ENCODE peak calls at places on chromosomes 12 and 14, in nine cellular contexts. One of them, this sample, is unnamed.

GRCh38 chr12:109029411-109029810 is 8.5 kb upstream of the SVOP start:
- DNase-seq in A673: no peak
- DNase-seq in mammary epithelial cell: no peak
- DNase-seq in epithelial cell of esophagus: no peak
- DNase-seq in left ventricle myocardium inferior: no peak
- DNase-seq in central memory CD4-positive, alpha-beta T cell: no peak
- DNase-seq in NCI-H1092 treated with DMSO at 0.1 percent for 48 hours: no peak
- DNase-seq in GM12892: no peak
- DNase-seq in stimulated activated CD4-positive, alpha-beta T cell treated with anti-CD3 and anti-CD28 coated beads, Interleukin-12 subunit alpha, Interleukin-12 subunit beta, amount 100 ng/mL, for 4 hours: no peak
- DNase-seq in this sample: no peak

GRCh38 chr12:1594045-1594294 is 411 bp downstream of the FBXL14 start:
- DNase-seq in A673: peak
- DNase-seq in mammary epithelial cell: peak
- DNase-seq in epithelial cell of esophagus: peak
- DNase-seq in left ventricle myocardium inferior: peak
- DNase-seq in central memory CD4-positive, alpha-beta T cell: no peak
- DNase-seq in NCI-H1092 treated with DMSO at 0.1 percent for 48 hours: peak
- DNase-seq in GM12892: peak
- DNase-seq in stimulated activated CD4-positive, alpha-beta T cell treated with anti-CD3 and anti-CD28 coated beads, Interleukin-12 subunit alpha, Interleukin-12 subunit beta, amount 100 ng/mL, for 4 hours: no peak
- DNase-seq in this sample: no peak

GRCh38 chr14:51518681-51519080 is 133.0 kb upstream of the FRMD6 start:
- DNase-seq in A673: no peak
- DNase-seq in mammary epithelial cell: no peak
- DNase-seq in epithelial cell of esophagus: no peak
- DNase-seq in left ventricle myocardium inferior: no peak
- DNase-seq in central memory CD4-positive, alpha-beta T cell: no peak
- DNase-seq in NCI-H1092 treated with DMSO at 0.1 percent for 48 hours: no peak
- DNase-seq in GM12892: no peak
- DNase-seq in stimulated activated CD4-positive, alpha-beta T cell treated with anti-CD3 and anti-CD28 coated beads, Interleukin-12 subunit alpha, Interleukin-12 subunit beta, amount 100 ng/mL, for 4 hours: no peak
- DNase-seq in this sample: no peak

GRCh38 chr14:32252030-32252670 is 49.1 kb upstream of the RNU6-8 start:
- DNase-seq in A673: peak
- DNase-seq in mammary epithelial cell: peak
- DNase-seq in epithelial cell of esophagus: peak
- DNase-seq in left ventricle myocardium inferior: no peak
- DNase-seq in central memory CD4-positive, alpha-beta T cell: peak
- DNase-seq in NCI-H1092 treated with DMSO at 0.1 percent for 48 hours: peak
- DNase-seq in GM12892: peak
- DNase-seq in stimulated activated CD4-positive, alpha-beta T cell treated with anti-CD3 and anti-CD28 coated beads, Interleukin-12 subunit alpha, Interleukin-12 subunit beta, amount 100 ng/mL, for 4 hours: peak
- DNase-seq in this sample: peak

GRCh38 chr14:90445011-90445410 is 48.2 kb downstream of the CALM1 start:
- DNase-seq in A673: peak
- DNase-seq in mammary epithelial cell: no peak
- DNase-seq in epithelial cell of esophagus: peak
- DNase-seq in left ventricle myocardium inferior: no peak
- DNase-seq in central memory CD4-positive, alpha-beta T cell: no peak
- DNase-seq in NCI-H1092 treated with DMSO at 0.1 percent for 48 hours: no peak
- DNase-seq in GM12892: no peak
- DNase-seq in stimulated activated CD4-positive, alpha-beta T cell treated with anti-CD3 and anti-CD28 coated beads, Interleukin-12 subunit alpha, Interleukin-12 subunit beta, amount 100 ng/mL, for 4 hours: no peak
- DNase-seq in this sample: no peak

GRCh38 chr12:39803151-39803550 is 183.5 kb upstream of the ABCD2 start:
- DNase-seq in A673: no peak
- DNase-seq in mammary epithelial cell: no peak
- DNase-seq in epithelial cell of esophagus: no peak
- DNase-seq in left ventricle myocardium inferior: no peak
- DNase-seq in central memory CD4-positive, alpha-beta T cell: no peak
- DNase-seq in NCI-H1092 treated with DMSO at 0.1 percent for 48 hours: no peak
- DNase-seq in GM12892: no peak
- DNase-seq in stimulated activated CD4-positive, alpha-beta T cell treated with anti-CD3 and anti-CD28 coated beads, Interleukin-12 subunit alpha, Interleukin-12 subunit beta, amount 100 ng/mL, for 4 hours: no peak
- DNase-seq in this sample: no peak

GRCh38 chr12:107223816-107224215 is 130.5 kb upstream of the CRY1 start:
- DNase-seq in A673: peak
- DNase-seq in mammary epithelial cell: no peak
- DNase-seq in epithelial cell of esophagus: no peak
- DNase-seq in left ventricle myocardium inferior: no peak
- DNase-seq in central memory CD4-positive, alpha-beta T cell: no peak
- DNase-seq in NCI-H1092 treated with DMSO at 0.1 percent for 48 hours: no peak
- DNase-seq in GM12892: no peak
- DNase-seq in stimulated activated CD4-positive, alpha-beta T cell treated with anti-CD3 and anti-CD28 coated beads, Interleukin-12 subunit alpha, Interleukin-12 subunit beta, amount 100 ng/mL, for 4 hours: no peak
- DNase-seq in this sample: no peak

GRCh38 chr12:69985656-69986055 is 160.6 kb downstream of the MYRFL start:
- DNase-seq in A673: peak
- DNase-seq in mammary epithelial cell: no peak
- DNase-seq in epithelial cell of esophagus: peak
- DNase-seq in left ventricle myocardium inferior: no peak
- DNase-seq in central memory CD4-positive, alpha-beta T cell: no peak
- DNase-seq in NCI-H1092 treated with DMSO at 0.1 percent for 48 hours: no peak
- DNase-seq in GM12892: no peak
- DNase-seq in stimulated activated CD4-positive, alpha-beta T cell treated with anti-CD3 and anti-CD28 coated beads, Interleukin-12 subunit alpha, Interleukin-12 subunit beta, amount 100 ng/mL, for 4 hours: no peak
- DNase-seq in this sample: no peak

GRCh38 chr12:84128117-84128991 is 784.2 kb downstream of the SLC6A15 start:
- DNase-seq in A673: no peak
- DNase-seq in mammary epithelial cell: no peak
- DNase-seq in epithelial cell of esophagus: no peak
- DNase-seq in left ventricle myocardium inferior: no peak
- DNase-seq in central memory CD4-positive, alpha-beta T cell: no peak
- DNase-seq in NCI-H1092 treated with DMSO at 0.1 percent for 48 hours: no peak
- DNase-seq in GM12892: no peak
- DNase-seq in stimulated activated CD4-positive, alpha-beta T cell treated with anti-CD3 and anti-CD28 coated beads, Interleukin-12 subunit alpha, Interleukin-12 subunit beta, amount 100 ng/mL, for 4 hours: no peak
- DNase-seq in this sample: no peak

GRCh38 chr14:39381366-39381765 is 50.9 kb downstream of the FBXO33 start:
- DNase-seq in A673: no peak
- DNase-seq in mammary epithelial cell: no peak
- DNase-seq in epithelial cell of esophagus: no peak
- DNase-seq in left ventricle myocardium inferior: no peak
- DNase-seq in central memory CD4-positive, alpha-beta T cell: no peak
- DNase-seq in NCI-H1092 treated with DMSO at 0.1 percent for 48 hours: no peak
- DNase-seq in GM12892: no peak
- DNase-seq in stimulated activated CD4-positive, alpha-beta T cell treated with anti-CD3 and anti-CD28 coated beads, Interleukin-12 subunit alpha, Interleukin-12 subunit beta, amount 100 ng/mL, for 4 hours: no peak
- DNase-seq in this sample: no peak

GRCh38 chr14:100066984-100067383 is 1.8 kb downstream of the EVL start:
- DNase-seq in A673: no peak
- DNase-seq in mammary epithelial cell: no peak
- DNase-seq in epithelial cell of esophagus: no peak
- DNase-seq in left ventricle myocardium inferior: no peak
- DNase-seq in central memory CD4-positive, alpha-beta T cell: no peak
- DNase-seq in NCI-H1092 treated with DMSO at 0.1 percent for 48 hours: no peak
- DNase-seq in GM12892: no peak
- DNase-seq in stimulated activated CD4-positive, alpha-beta T cell treated with anti-CD3 and anti-CD28 coated beads, Interleukin-12 subunit alpha, Interleukin-12 subunit beta, amount 100 ng/mL, for 4 hours: no peak
- DNase-seq in this sample: no peak

GRCh38 chr14:69107407-69108003 is 45.4 kb downstream of the DCAF5 start:
- DNase-seq in A673: peak
- DNase-seq in mammary epithelial cell: peak
- DNase-seq in epithelial cell of esophagus: peak
- DNase-seq in left ventricle myocardium inferior: no peak
- DNase-seq in central memory CD4-positive, alpha-beta T cell: peak
- DNase-seq in NCI-H1092 treated with DMSO at 0.1 percent for 48 hours: peak
- DNase-seq in GM12892: no peak
- DNase-seq in stimulated activated CD4-positive, alpha-beta T cell treated with anti-CD3 and anti-CD28 coated beads, Interleukin-12 subunit alpha, Interleukin-12 subunit beta, amount 100 ng/mL, for 4 hours: no peak
- DNase-seq in this sample: no peak

GRCh38 chr12:7937867-7938506 is 2.0 kb upstream of the SLC2A3 start:
- DNase-seq in A673: peak
- DNase-seq in mammary epithelial cell: no peak
- DNase-seq in epithelial cell of esophagus: no peak
- DNase-seq in left ventricle myocardium inferior: no peak
- DNase-seq in central memory CD4-positive, alpha-beta T cell: no peak
- DNase-seq in NCI-H1092 treated with DMSO at 0.1 percent for 48 hours: peak
- DNase-seq in GM12892: no peak
- DNase-seq in stimulated activated CD4-positive, alpha-beta T cell treated with anti-CD3 and anti-CD28 coated beads, Interleukin-12 subunit alpha, Interleukin-12 subunit beta, amount 100 ng/mL, for 4 hours: no peak
- DNase-seq in this sample: no peak

GRCh38 chr12:100799770-100800169 is 5.2 kb downstream of the ANO4 start:
- DNase-seq in A673: no peak
- DNase-seq in mammary epithelial cell: peak
- DNase-seq in epithelial cell of esophagus: peak
- DNase-seq in left ventricle myocardium inferior: no peak
- DNase-seq in central memory CD4-positive, alpha-beta T cell: no peak
- DNase-seq in NCI-H1092 treated with DMSO at 0.1 percent for 48 hours: no peak
- DNase-seq in GM12892: no peak
- DNase-seq in stimulated activated CD4-positive, alpha-beta T cell treated with anti-CD3 and anti-CD28 coated beads, Interleukin-12 subunit alpha, Interleukin-12 subunit beta, amount 100 ng/mL, for 4 hours: no peak
- DNase-seq in this sample: no peak

GRCh38 chr12:105705765-105706164 is 375.3 kb downstream of the C12orf75 start:
- DNase-seq in A673: peak
- DNase-seq in mammary epithelial cell: peak
- DNase-seq in epithelial cell of esophagus: peak
- DNase-seq in left ventricle myocardium inferior: no peak
- DNase-seq in central memory CD4-positive, alpha-beta T cell: no peak
- DNase-seq in NCI-H1092 treated with DMSO at 0.1 percent for 48 hours: peak
- DNase-seq in GM12892: no peak
- DNase-seq in stimulated activated CD4-positive, alpha-beta T cell treated with anti-CD3 and anti-CD28 coated beads, Interleukin-12 subunit alpha, Interleukin-12 subunit beta, amount 100 ng/mL, for 4 hours: no peak
- DNase-seq in this sample: no peak

GRCh38 chr12:109581856-109582255 is 8.3 kb downstream of the MVK start:
- DNase-seq in A673: no peak
- DNase-seq in mammary epithelial cell: peak
- DNase-seq in epithelial cell of esophagus: peak
- DNase-seq in left ventricle myocardium inferior: no peak
- DNase-seq in central memory CD4-positive, alpha-beta T cell: no peak
- DNase-seq in NCI-H1092 treated with DMSO at 0.1 percent for 48 hours: no peak
- DNase-seq in GM12892: no peak
- DNase-seq in stimulated activated CD4-positive, alpha-beta T cell treated with anti-CD3 and anti-CD28 coated beads, Interleukin-12 subunit alpha, Interleukin-12 subunit beta, amount 100 ng/mL, for 4 hours: no peak
- DNase-seq in this sample: no peak

GRCh38 chr14:21902561-21903199 is 229.1 kb upstream of the OR4E1 start:
- DNase-seq in A673: no peak
- DNase-seq in mammary epithelial cell: peak
- DNase-seq in epithelial cell of esophagus: no peak
- DNase-seq in left ventricle myocardium inferior: no peak
- DNase-seq in central memory CD4-positive, alpha-beta T cell: peak
- DNase-seq in NCI-H1092 treated with DMSO at 0.1 percent for 48 hours: no peak
- DNase-seq in GM12892: no peak
- DNase-seq in stimulated activated CD4-positive, alpha-beta T cell treated with anti-CD3 and anti-CD28 coated beads, Interleukin-12 subunit alpha, Interleukin-12 subunit beta, amount 100 ng/mL, for 4 hours: no peak
- DNase-seq in this sample: peak

GRCh38 chr12:124700810-124701594 is 133.6 kb upstream of the NCOR2 start:
- DNase-seq in A673: no peak
- DNase-seq in mammary epithelial cell: no peak
- DNase-seq in epithelial cell of esophagus: peak
- DNase-seq in left ventricle myocardium inferior: no peak
- DNase-seq in central memory CD4-positive, alpha-beta T cell: no peak
- DNase-seq in NCI-H1092 treated with DMSO at 0.1 percent for 48 hours: no peak
- DNase-seq in GM12892: no peak
- DNase-seq in stimulated activated CD4-positive, alpha-beta T cell treated with anti-CD3 and anti-CD28 coated beads, Interleukin-12 subunit alpha, Interleukin-12 subunit beta, amount 100 ng/mL, for 4 hours: no peak
- DNase-seq in this sample: no peak

GRCh38 chr12:89179983-89180382 is 172.3 kb downstream of the DUSP6 start:
- DNase-seq in A673: peak
- DNase-seq in mammary epithelial cell: peak
- DNase-seq in epithelial cell of esophagus: peak
- DNase-seq in left ventricle myocardium inferior: no peak
- DNase-seq in central memory CD4-positive, alpha-beta T cell: no peak
- DNase-seq in NCI-H1092 treated with DMSO at 0.1 percent for 48 hours: no peak
- DNase-seq in GM12892: no peak
- DNase-seq in stimulated activated CD4-positive, alpha-beta T cell treated with anti-CD3 and anti-CD28 coated beads, Interleukin-12 subunit alpha, Interleukin-12 subunit beta, amount 100 ng/mL, for 4 hours: no peak
- DNase-seq in this sample: no peak

GRCh38 chr14:24232645-24233537 is at the start of gene GMPR2:
- DNase-seq in A673: no peak
- DNase-seq in mammary epithelial cell: no peak
- DNase-seq in epithelial cell of esophagus: no peak
- DNase-seq in left ventricle myocardium inferior: no peak
- DNase-seq in central memory CD4-positive, alpha-beta T cell: no peak
- DNase-seq in NCI-H1092 treated with DMSO at 0.1 percent for 48 hours: no peak
- DNase-seq in GM12892: no peak
- DNase-seq in stimulated activated CD4-positive, alpha-beta T cell treated with anti-CD3 and anti-CD28 coated beads, Interleukin-12 subunit alpha, Interleukin-12 subunit beta, amount 100 ng/mL, for 4 hours: peak
- DNase-seq in this sample: no peak

GRCh38 chr12:75812341-75813018 is 219.1 kb downstream of the PHLDA1 start:
- DNase-seq in A673: peak
- DNase-seq in mammary epithelial cell: no peak
- DNase-seq in epithelial cell of esophagus: no peak
- DNase-seq in left ventricle myocardium inferior: no peak
- DNase-seq in central memory CD4-positive, alpha-beta T cell: no peak
- DNase-seq in NCI-H1092 treated with DMSO at 0.1 percent for 48 hours: peak
- DNase-seq in GM12892: no peak
- DNase-seq in stimulated activated CD4-positive, alpha-beta T cell treated with anti-CD3 and anti-CD28 coated beads, Interleukin-12 subunit alpha, Interleukin-12 subunit beta, amount 100 ng/mL, for 4 hours: no peak
- DNase-seq in this sample: no peak

GRCh38 chr12:132275110-132275531 is 54.3 kb downstream of the GALNT9 start:
- DNase-seq in A673: peak
- DNase-seq in mammary epithelial cell: no peak
- DNase-seq in epithelial cell of esophagus: no peak
- DNase-seq in left ventricle myocardium inferior: no peak
- DNase-seq in central memory CD4-positive, alpha-beta T cell: no peak
- DNase-seq in NCI-H1092 treated with DMSO at 0.1 percent for 48 hours: no peak
- DNase-seq in GM12892: no peak
- DNase-seq in stimulated activated CD4-positive, alpha-beta T cell treated with anti-CD3 and anti-CD28 coated beads, Interleukin-12 subunit alpha, Interleukin-12 subunit beta, amount 100 ng/mL, for 4 hours: no peak
- DNase-seq in this sample: no peak

GRCh38 chr14:36664322-36665193 is 2.9 kb downstream of the PAX9 start:
- DNase-seq in A673: peak
- DNase-seq in mammary epithelial cell: no peak
- DNase-seq in epithelial cell of esophagus: no peak
- DNase-seq in left ventricle myocardium inferior: no peak
- DNase-seq in central memory CD4-positive, alpha-beta T cell: no peak
- DNase-seq in NCI-H1092 treated with DMSO at 0.1 percent for 48 hours: no peak
- DNase-seq in GM12892: no peak
- DNase-seq in stimulated activated CD4-positive, alpha-beta T cell treated with anti-CD3 and anti-CD28 coated beads, Interleukin-12 subunit alpha, Interleukin-12 subunit beta, amount 100 ng/mL, for 4 hours: no peak
- DNase-seq in this sample: no peak

GRCh38 chr14:63544641-63545234 is 1.6 kb upstream of the PPP2R5E start:
- DNase-seq in A673: peak
- DNase-seq in mammary epithelial cell: no peak
- DNase-seq in epithelial cell of esophagus: peak
- DNase-seq in left ventricle myocardium inferior: no peak
- DNase-seq in central memory CD4-positive, alpha-beta T cell: no peak
- DNase-seq in NCI-H1092 treated with DMSO at 0.1 percent for 48 hours: no peak
- DNase-seq in GM12892: no peak
- DNase-seq in stimulated activated CD4-positive, alpha-beta T cell treated with anti-CD3 and anti-CD28 coated beads, Interleukin-12 subunit alpha, Interleukin-12 subunit beta, amount 100 ng/mL, for 4 hours: no peak
- DNase-seq in this sample: no peak

GRCh38 chr12:87820524-87821194 is 208.5 kb downstream of the C12orf50 start:
- DNase-seq in A673: no peak
- DNase-seq in mammary epithelial cell: peak
- DNase-seq in epithelial cell of esophagus: peak
- DNase-seq in left ventricle myocardium inferior: no peak
- DNase-seq in central memory CD4-positive, alpha-beta T cell: no peak
- DNase-seq in NCI-H1092 treated with DMSO at 0.1 percent for 48 hours: no peak
- DNase-seq in GM12892: no peak
- DNase-seq in stimulated activated CD4-positive, alpha-beta T cell treated with anti-CD3 and anti-CD28 coated beads, Interleukin-12 subunit alpha, Interleukin-12 subunit beta, amount 100 ng/mL, for 4 hours: no peak
- DNase-seq in this sample: no peak

GRCh38 chr14:103427485-103428443 is 42.5 kb downstream of the MARK3 start:
- DNase-seq in A673: peak
- DNase-seq in mammary epithelial cell: peak
- DNase-seq in epithelial cell of esophagus: peak
- DNase-seq in left ventricle myocardium inferior: no peak
- DNase-seq in central memory CD4-positive, alpha-beta T cell: peak
- DNase-seq in NCI-H1092 treated with DMSO at 0.1 percent for 48 hours: no peak
- DNase-seq in GM12892: no peak
- DNase-seq in stimulated activated CD4-positive, alpha-beta T cell treated with anti-CD3 and anti-CD28 coated beads, Interleukin-12 subunit alpha, Interleukin-12 subunit beta, amount 100 ng/mL, for 4 hours: no peak
- DNase-seq in this sample: no peak

GRCh38 chr14:103522649-103523582 is at the start of gene CKB:
- DNase-seq in A673: peak
- DNase-seq in mammary epithelial cell: no peak
- DNase-seq in epithelial cell of esophagus: peak
- DNase-seq in left ventricle myocardium inferior: peak
- DNase-seq in central memory CD4-positive, alpha-beta T cell: no peak
- DNase-seq in NCI-H1092 treated with DMSO at 0.1 percent for 48 hours: peak
- DNase-seq in GM12892: no peak
- DNase-seq in stimulated activated CD4-positive, alpha-beta T cell treated with anti-CD3 and anti-CD28 coated beads, Interleukin-12 subunit alpha, Interleukin-12 subunit beta, amount 100 ng/mL, for 4 hours: no peak
- DNase-seq in this sample: no peak

GRCh38 chr12:123905319-123905925 is 67.2 kb downstream of the CCDC92 start:
- DNase-seq in A673: peak
- DNase-seq in mammary epithelial cell: peak
- DNase-seq in epithelial cell of esophagus: peak
- DNase-seq in left ventricle myocardium inferior: no peak
- DNase-seq in central memory CD4-positive, alpha-beta T cell: peak
- DNase-seq in NCI-H1092 treated with DMSO at 0.1 percent for 48 hours: no peak
- DNase-seq in GM12892: peak
- DNase-seq in stimulated activated CD4-positive, alpha-beta T cell treated with anti-CD3 and anti-CD28 coated beads, Interleukin-12 subunit alpha, Interleukin-12 subunit beta, amount 100 ng/mL, for 4 hours: peak
- DNase-seq in this sample: peak

GRCh38 chr12:73225371-73225937 is 953.3 kb downstream of the TRHDE start:
- DNase-seq in A673: no peak
- DNase-seq in mammary epithelial cell: no peak
- DNase-seq in epithelial cell of esophagus: no peak
- DNase-seq in left ventricle myocardium inferior: no peak
- DNase-seq in central memory CD4-positive, alpha-beta T cell: no peak
- DNase-seq in NCI-H1092 treated with DMSO at 0.1 percent for 48 hours: no peak
- DNase-seq in GM12892: no peak
- DNase-seq in stimulated activated CD4-positive, alpha-beta T cell treated with anti-CD3 and anti-CD28 coated beads, Interleukin-12 subunit alpha, Interleukin-12 subunit beta, amount 100 ng/mL, for 4 hours: no peak
- DNase-seq in this sample: no peak

GRCh38 chr12:104672501-104673265 is 215.9 kb downstream of the CHST11 start:
- DNase-seq in A673: no peak
- DNase-seq in mammary epithelial cell: peak
- DNase-seq in epithelial cell of esophagus: peak
- DNase-seq in left ventricle myocardium inferior: peak
- DNase-seq in central memory CD4-positive, alpha-beta T cell: no peak
- DNase-seq in NCI-H1092 treated with DMSO at 0.1 percent for 48 hours: no peak
- DNase-seq in GM12892: no peak
- DNase-seq in stimulated activated CD4-positive, alpha-beta T cell treated with anti-CD3 and anti-CD28 coated beads, Interleukin-12 subunit alpha, Interleukin-12 subunit beta, amount 100 ng/mL, for 4 hours: no peak
- DNase-seq in this sample: no peak

GRCh38 chr12:52647601-52648000 is 4.4 kb downstream of the KRT2 start:
- DNase-seq in A673: no peak
- DNase-seq in mammary epithelial cell: no peak
- DNase-seq in epithelial cell of esophagus: no peak
- DNase-seq in left ventricle myocardium inferior: no peak
- DNase-seq in central memory CD4-positive, alpha-beta T cell: no peak
- DNase-seq in NCI-H1092 treated with DMSO at 0.1 percent for 48 hours: no peak
- DNase-seq in GM12892: no peak
- DNase-seq in stimulated activated CD4-positive, alpha-beta T cell treated with anti-CD3 and anti-CD28 coated beads, Interleukin-12 subunit alpha, Interleukin-12 subunit beta, amount 100 ng/mL, for 4 hours: no peak
- DNase-seq in this sample: no peak

This sample was measured in stimulated activated naive CD4-positive, alpha-beta T cell treated with Interleukin-2 at 50 U/mL for 16 hours.